ENCODE peak calls at places on chromosome 20, in six cellular contexts. E is WERI-Rb-1, P is progenitor cell of endocrine pancreas, Y is B cell, U is left colon, K is adrenal gland. L is an unnamed sample.

GRCh38 chr20:24378651-24379050 is 90.8 kb upstream of the SYNDIG1 start:
- DNase-seq in E (peak), P (no peak), Y (no peak), U (no peak), K (no peak), L (no peak)

GRCh38 chr20:48797275-48797825 is 30.4 kb downstream of the PREX1 start:
- DNase-seq in E (no peak), P (no peak), Y (no peak), U (no peak), K (peak), L (no peak)

GRCh38 chr20:35947489-35947888 is 6.8 kb downstream of the SCAND1 start:
- DNase-seq in E (peak), P (no peak), Y (peak), U (no peak), K (no peak), L (peak)

GRCh38 chr20:11248691-11249178 is 574.9 kb upstream of the JAG1 start:
- DNase-seq in E (peak), P (no peak), Y (no peak), U (no peak), K (no peak), L (no peak)

GRCh38 chr20:41386502-41387427 is 20.1 kb upstream of the EMILIN3 start:
- DNase-seq in E (no peak), P (no peak), Y (no peak), U (no peak), K (no peak), L (no peak)

GRCh38 chr20:34791289-34792020 is 34.0 kb downstream of the NCOA6 start:
- DNase-seq in E (no peak), P (no peak), Y (no peak), U (no peak), K (peak), L (no peak)

GRCh38 chr20:20621191-20621590 is 91.3 kb downstream of the RALGAPA2 start:
- DNase-seq in E (no peak), P (no peak), Y (no peak), U (no peak), K (no peak), L (no peak)

GRCh38 chr20:46398963-46399362 is 7.5 kb downstream of the ELMO2 start:
- DNase-seq in E (no peak), P (no peak), Y (no peak), U (no peak), K (no peak), L (no peak)

GRCh38 chr20:2353231-2353630 is 27.5 kb upstream of the TGM6 start:
- DNase-seq in E (no peak), P (no peak), Y (no peak), U (no peak), K (no peak), L (no peak)

GRCh38 chr20:57788936-57789613 is 79.3 kb upstream of the PMEPA1 start:
- DNase-seq in E (no peak), P (no peak), Y (no peak), U (no peak), K (no peak), L (no peak)

GRCh38 chr20:44382641-44383040 is 27.1 kb downstream of the HNF4A start:
- DNase-seq in E (no peak), P (no peak), Y (no peak), U (no peak), K (no peak), L (no peak)

GRCh38 chr20:1424336-1424735 is 31.5 kb upstream of the FKBP1A start:
- DNase-seq in E (no peak), P (no peak), Y (no peak), U (no peak), K (no peak), L (no peak)

GRCh38 chr20:59566631-59567524 is 37.5 kb upstream of the PHACTR3 start:
- DNase-seq in E (no peak), P (no peak), Y (no peak), U (no peak), K (no peak), L (no peak)

GRCh38 chr20:47672886-47673670 is 112.2 kb downstream of the SULF2 start:
- DNase-seq in E (no peak), P (no peak), Y (peak), U (no peak), K (peak), L (no peak)

GRCh38 chr20:32966382-32966781 is 37.9 kb downstream of the SUN5 start:
- DNase-seq in E (no peak), P (no peak), Y (no peak), U (no peak), K (peak), L (no peak)

GRCh38 chr20:1266167-1266973 is at the start of gene SNPH:
- DNase-seq in E (peak), P (peak), Y (peak), U (peak), K (peak), L (peak)

GRCh38 chr20:50191065-50191565 is 485 bp downstream of the CEBPB start:
- DNase-seq in E (no peak), P (no peak), Y (peak), U (peak), K (peak), L (no peak)

GRCh38 chr20:57425150-57426013 is 34.2 kb downstream of the RBM38 start:
- DNase-seq in E (no peak), P (no peak), Y (peak), U (no peak), K (no peak), L (no peak)

GRCh38 chr20:43690943-43691598 is 24.2 kb downstream of the MYBL2 start:
- DNase-seq in E (no peak), P (no peak), Y (no peak), U (no peak), K (no peak), L (no peak)

GRCh38 chr20:19814241-19814640 is 56.2 kb downstream of the RIN2 start:
- DNase-seq in E (no peak), P (no peak), Y (no peak), U (no peak), K (no peak), L (no peak)

GRCh38 chr20:3931664-3932063 is 42.5 kb downstream of the PANK2 start:
- DNase-seq in E (no peak), P (no peak), Y (no peak), U (no peak), K (no peak), L (no peak)

GRCh38 chr20:2164966-2165365 is 63.3 kb downstream of the STK35 start:
- DNase-seq in E (no peak), P (no peak), Y (no peak), U (no peak), K (no peak), L (no peak)

GRCh38 chr20:61535536-61535935 is 283.5 kb downstream of the CDH4 start:
- DNase-seq in E (no peak), P (no peak), Y (no peak), U (no peak), K (no peak), L (no peak)

GRCh38 chr20:10634683-10635411 is 39.0 kb downstream of the JAG1 start:
- DNase-seq in E (no peak), P (no peak), Y (no peak), U (no peak), K (no peak), L (no peak)

GRCh38 chr20:63093966-63094766 is 87.4 kb upstream of the BHLHE23 start:
- DNase-seq in E (peak), P (no peak), Y (no peak), U (no peak), K (peak), L (no peak)

GRCh38 chr20:61886721-61887658 is 178.7 kb downstream of the TAF4 start:
- DNase-seq in E (peak), P (peak), Y (no peak), U (peak), K (no peak), L (peak)

GRCh38 chr20:57557926-57558613 is 2.8 kb upstream of the PCK1 start:
- DNase-seq in E (no peak), P (no peak), Y (no peak), U (no peak), K (no peak), L (no peak)

GRCh38 chr20:64222273-64222672 is 33.3 kb upstream of the PCMTD2 start:
- DNase-seq in E (no peak), P (no peak), Y (no peak), U (no peak), K (peak), L (no peak)

GRCh38 chr20:10906830-10907229 is 233.0 kb upstream of the JAG1 start:
- DNase-seq in E (no peak), P (no peak), Y (no peak), U (no peak), K (no peak), L (no peak)

GRCh38 chr20:41366546-41367392 is at the start of gene EMILIN3:
- DNase-seq in E (peak), P (peak), Y (peak), U (no peak), K (no peak), L (peak)

GRCh38 chr20:21103582-21104465 is 2.3 kb downstream of the LINC00237 start:
- DNase-seq in E (no peak), P (no peak), Y (peak), U (no peak), K (no peak), L (no peak)

GRCh38 chr20:63315240-63315981 is 22.4 kb downstream of the COL20A1 start:
- DNase-seq in E (no peak), P (no peak), Y (peak), U (no peak), K (no peak), L (no peak)

GRCh38 chr20:50810842-50811241 is 16.0 kb downstream of the BCAS4 start:
- DNase-seq in E (no peak), P (no peak), Y (no peak), U (no peak), K (no peak), L (no peak)

GRCh38 chr20:4942336-4942735 is 59.0 kb downstream of the SLC23A2 start:
- DNase-seq in E (no peak), P (no peak), Y (no peak), U (no peak), K (peak), L (no peak)

GRCh38 chr20:2109425-2110210 is 8.0 kb downstream of the STK35 start:
- DNase-seq in E (no peak), P (no peak), Y (no peak), U (peak), K (peak), L (no peak)

GRCh38 chr20:8509809-8510208 is 377.7 kb downstream of the PLCB1 start:
- DNase-seq in E (no peak), P (no peak), Y (no peak), U (no peak), K (no peak), L (peak)

GRCh38 chr20:4811661-4812181 is 90.0 kb downstream of the PRND start:
- DNase-seq in E (no peak), P (no peak), Y (peak), U (peak), K (peak), L (no peak)

L was measured in SK-N-DZ.